ENCODE peak calls at places on chromosomes 11 and 22, in eight cellular contexts. J is cerebellum; F is iris pigment epithelial cell; L is fibroblast of lung; G is NCI-H524; O is memory B cell; C is Peyer's patch; Q is CD4-positive, alpha-beta memory T cell. B is an unnamed sample.

GRCh38 chr11:119107538-119108150 is 500 bp downstream of the C2CD2L start:
- DNase-seq in F (no peak), C (peak), Q (no peak), L (no peak), J (peak), O (no peak), G (no peak), B (no peak)

GRCh38 chr11:36105743-36106581 is 162.1 kb downstream of the LDLRAD3 start:
- DNase-seq in O (no peak), F (no peak), J (no peak), L (no peak), C (no peak), Q (no peak), G (no peak), B (no peak)

GRCh38 chr11:72085836-72086475 is 5.3 kb downstream of the LRRC51 start:
- DNase-seq in J (no peak), L (no peak), O (no peak), F (no peak), Q (no peak), G (no peak), C (no peak), B (no peak)

GRCh38 chr22:30733081-30733680 is 38.5 kb downstream of the OSBP2 start:
- DNase-seq in L (peak), J (no peak), O (no peak), Q (no peak), G (no peak), C (no peak), F (peak), B (no peak)

GRCh38 chr11:89604281-89604680 is 105.8 kb upstream of the TRIM77 start:
- DNase-seq in J (no peak), L (no peak), F (no peak), O (no peak), Q (no peak), G (no peak), C (no peak), B (no peak)

GRCh38 chr22:28341001-28341400 is 338.6 kb downstream of the TTC28 start:
- DNase-seq in G (no peak), L (peak), C (no peak), F (no peak), O (no peak), J (no peak), Q (no peak), B (no peak)

GRCh38 chr22:49967333-49968241 is 7.0 kb downstream of the PIM3 start:
- DNase-seq in J (no peak), O (no peak), G (no peak), C (peak), Q (peak), L (no peak), F (no peak), B (peak)

GRCh38 chr22:49676783-49677494 is 150.7 kb downstream of the BRD1 start:
- DNase-seq in L (no peak), Q (no peak), F (no peak), C (no peak), J (no peak), G (no peak), O (no peak), B (no peak)

GRCh38 chr22:37063436-37064420 is 12.2 kb downstream of the KCTD17 start:
- DNase-seq in L (no peak), C (no peak), Q (peak), F (no peak), J (no peak), G (no peak), O (no peak), B (no peak)

GRCh38 chr22:42262964-42263363 is 7.5 kb downstream of the TCF20 start:
- DNase-seq in O (no peak), J (no peak), F (no peak), L (no peak), C (no peak), G (no peak), Q (peak), B (no peak)

GRCh38 chr11:29328961-29329441 is 687.8 kb downstream of the KCNA4 start:
- DNase-seq in J (peak), F (peak), L (peak), C (no peak), O (no peak), Q (no peak), G (peak), B (no peak)

GRCh38 chr11:100687630-100688395 is 725 bp downstream of the ARHGAP42 start:
- DNase-seq in Q (no peak), G (peak), C (peak), O (peak), F (peak), L (peak), J (no peak), B (peak)

B was measured in lower leg skin.